ENCODE peak calls at places on chromosomes 1 and 21, in ten cellular contexts. One of them, this sample, is unnamed.

GRCh38 chr1:41368801-41369200 is 7.6 kb downstream of the FOXO6 start:
- DNase-seq in hepatic stellate cell: no peak
- DNase-seq in SHP77 treated with DMSO at 0.1 percent for 48 hours: no peak
- DNase-seq in HFF-Myc: no peak
- DNase-seq in AG10803: no peak
- DNase-seq in heart right ventricle: no peak
- DNase-seq in central memory CD4-positive, alpha-beta T cell: no peak
- DNase-seq in LoVo: no peak
- DNase-seq in EL: no peak
- DNase-seq in KBM-7: no peak
- DNase-seq in this sample: no peak

GRCh38 chr1:234716907-234717375 is 107.0 kb upstream of the IRF2BP2 start:
- DNase-seq in hepatic stellate cell: no peak
- DNase-seq in SHP77 treated with DMSO at 0.1 percent for 48 hours: peak
- DNase-seq in HFF-Myc: no peak
- DNase-seq in AG10803: peak
- DNase-seq in heart right ventricle: no peak
- DNase-seq in central memory CD4-positive, alpha-beta T cell: no peak
- DNase-seq in LoVo: no peak
- DNase-seq in EL: no peak
- DNase-seq in KBM-7: no peak
- DNase-seq in this sample: no peak

GRCh38 chr1:219120625-219121544 is 52.8 kb upstream of the LYPLAL1 start:
- DNase-seq in hepatic stellate cell: peak
- DNase-seq in SHP77 treated with DMSO at 0.1 percent for 48 hours: no peak
- DNase-seq in HFF-Myc: peak
- DNase-seq in AG10803: peak
- DNase-seq in heart right ventricle: no peak
- DNase-seq in central memory CD4-positive, alpha-beta T cell: no peak
- DNase-seq in LoVo: no peak
- DNase-seq in EL: peak
- DNase-seq in KBM-7: no peak
- DNase-seq in this sample: peak

GRCh38 chr1:90534669-90535379 is 182.3 kb downstream of the BARHL2 start:
- DNase-seq in hepatic stellate cell: no peak
- DNase-seq in SHP77 treated with DMSO at 0.1 percent for 48 hours: no peak
- DNase-seq in HFF-Myc: no peak
- DNase-seq in AG10803: no peak
- DNase-seq in heart right ventricle: no peak
- DNase-seq in central memory CD4-positive, alpha-beta T cell: no peak
- DNase-seq in LoVo: no peak
- DNase-seq in EL: no peak
- DNase-seq in KBM-7: no peak
- DNase-seq in this sample: no peak

GRCh38 chr1:156104065-156104810 is 10.3 kb upstream of the LMNA start:
- DNase-seq in hepatic stellate cell: peak
- DNase-seq in SHP77 treated with DMSO at 0.1 percent for 48 hours: peak
- DNase-seq in HFF-Myc: peak
- DNase-seq in AG10803: peak
- DNase-seq in heart right ventricle: peak
- DNase-seq in central memory CD4-positive, alpha-beta T cell: peak
- DNase-seq in LoVo: peak
- DNase-seq in EL: peak
- DNase-seq in KBM-7: peak
- DNase-seq in this sample: no peak

GRCh38 chr1:229019647-229020281 is 251.1 kb upstream of the RAB4A start:
- DNase-seq in hepatic stellate cell: no peak
- DNase-seq in SHP77 treated with DMSO at 0.1 percent for 48 hours: no peak
- DNase-seq in HFF-Myc: no peak
- DNase-seq in AG10803: no peak
- DNase-seq in heart right ventricle: no peak
- DNase-seq in central memory CD4-positive, alpha-beta T cell: no peak
- DNase-seq in LoVo: no peak
- DNase-seq in EL: no peak
- DNase-seq in KBM-7: no peak
- DNase-seq in this sample: no peak

GRCh38 chr1:3213730-3214129 is 144.7 kb downstream of the PRDM16 start:
- DNase-seq in hepatic stellate cell: no peak
- DNase-seq in SHP77 treated with DMSO at 0.1 percent for 48 hours: no peak
- DNase-seq in HFF-Myc: no peak
- DNase-seq in AG10803: no peak
- DNase-seq in heart right ventricle: no peak
- DNase-seq in central memory CD4-positive, alpha-beta T cell: no peak
- DNase-seq in LoVo: no peak
- DNase-seq in EL: no peak
- DNase-seq in KBM-7: no peak
- DNase-seq in this sample: no peak

GRCh38 chr1:162026906-162027305 is 3.2 kb upstream of the OLFML2B start:
- DNase-seq in hepatic stellate cell: no peak
- DNase-seq in SHP77 treated with DMSO at 0.1 percent for 48 hours: no peak
- DNase-seq in HFF-Myc: no peak
- DNase-seq in AG10803: no peak
- DNase-seq in heart right ventricle: no peak
- DNase-seq in central memory CD4-positive, alpha-beta T cell: no peak
- DNase-seq in LoVo: no peak
- DNase-seq in EL: no peak
- DNase-seq in KBM-7: no peak
- DNase-seq in this sample: no peak

GRCh38 chr1:245298781-245299180 is 144.0 kb downstream of the KIF26B start:
- DNase-seq in hepatic stellate cell: no peak
- DNase-seq in SHP77 treated with DMSO at 0.1 percent for 48 hours: no peak
- DNase-seq in HFF-Myc: peak
- DNase-seq in AG10803: peak
- DNase-seq in heart right ventricle: no peak
- DNase-seq in central memory CD4-positive, alpha-beta T cell: no peak
- DNase-seq in LoVo: no peak
- DNase-seq in EL: no peak
- DNase-seq in KBM-7: no peak
- DNase-seq in this sample: no peak

GRCh38 chr1:202806845-202807366 is 1.3 kb downstream of the KDM5B start:
- DNase-seq in hepatic stellate cell: peak
- DNase-seq in SHP77 treated with DMSO at 0.1 percent for 48 hours: no peak
- DNase-seq in HFF-Myc: no peak
- DNase-seq in AG10803: no peak
- DNase-seq in heart right ventricle: peak
- DNase-seq in central memory CD4-positive, alpha-beta T cell: peak
- DNase-seq in LoVo: no peak
- DNase-seq in EL: peak
- DNase-seq in KBM-7: peak
- DNase-seq in this sample: peak

GRCh38 chr1:31569773-31570172 is 6.5 kb upstream of the TINAGL1 start:
- DNase-seq in hepatic stellate cell: no peak
- DNase-seq in SHP77 treated with DMSO at 0.1 percent for 48 hours: no peak
- DNase-seq in HFF-Myc: no peak
- DNase-seq in AG10803: no peak
- DNase-seq in heart right ventricle: no peak
- DNase-seq in central memory CD4-positive, alpha-beta T cell: no peak
- DNase-seq in LoVo: no peak
- DNase-seq in EL: no peak
- DNase-seq in KBM-7: no peak
- DNase-seq in this sample: no peak

GRCh38 chr1:152533327-152533938 is 19.2 kb downstream of the CRCT1 start:
- DNase-seq in hepatic stellate cell: peak
- DNase-seq in SHP77 treated with DMSO at 0.1 percent for 48 hours: peak
- DNase-seq in HFF-Myc: no peak
- DNase-seq in AG10803: peak
- DNase-seq in heart right ventricle: no peak
- DNase-seq in central memory CD4-positive, alpha-beta T cell: no peak
- DNase-seq in LoVo: peak
- DNase-seq in EL: peak
- DNase-seq in KBM-7: peak
- DNase-seq in this sample: peak

GRCh38 chr1:60866884-60867648 is 215.3 kb upstream of the NFIA start:
- DNase-seq in hepatic stellate cell: no peak
- DNase-seq in SHP77 treated with DMSO at 0.1 percent for 48 hours: no peak
- DNase-seq in HFF-Myc: no peak
- DNase-seq in AG10803: peak
- DNase-seq in heart right ventricle: no peak
- DNase-seq in central memory CD4-positive, alpha-beta T cell: no peak
- DNase-seq in LoVo: peak
- DNase-seq in EL: no peak
- DNase-seq in KBM-7: no peak
- DNase-seq in this sample: no peak

GRCh38 chr1:201108614-201109013 is 3.6 kb downstream of the CACNA1S start:
- DNase-seq in hepatic stellate cell: no peak
- DNase-seq in SHP77 treated with DMSO at 0.1 percent for 48 hours: no peak
- DNase-seq in HFF-Myc: no peak
- DNase-seq in AG10803: no peak
- DNase-seq in heart right ventricle: no peak
- DNase-seq in central memory CD4-positive, alpha-beta T cell: no peak
- DNase-seq in LoVo: no peak
- DNase-seq in EL: no peak
- DNase-seq in KBM-7: no peak
- DNase-seq in this sample: no peak

GRCh38 chr1:15295676-15296075 is 48.7 kb downstream of the FHAD1 start:
- DNase-seq in hepatic stellate cell: no peak
- DNase-seq in SHP77 treated with DMSO at 0.1 percent for 48 hours: no peak
- DNase-seq in HFF-Myc: no peak
- DNase-seq in AG10803: no peak
- DNase-seq in heart right ventricle: no peak
- DNase-seq in central memory CD4-positive, alpha-beta T cell: no peak
- DNase-seq in LoVo: no peak
- DNase-seq in EL: peak
- DNase-seq in KBM-7: no peak
- DNase-seq in this sample: no peak

GRCh38 chr1:225817611-225818061 is 7.7 kb downstream of the EPHX1 start:
- DNase-seq in hepatic stellate cell: peak
- DNase-seq in SHP77 treated with DMSO at 0.1 percent for 48 hours: no peak
- DNase-seq in HFF-Myc: peak
- DNase-seq in AG10803: peak
- DNase-seq in heart right ventricle: peak
- DNase-seq in central memory CD4-positive, alpha-beta T cell: no peak
- DNase-seq in LoVo: peak
- DNase-seq in EL: peak
- DNase-seq in KBM-7: peak
- DNase-seq in this sample: no peak

GRCh38 chr1:23400324-23401110 is 24.0 kb downstream of the TCEA3 start:
- DNase-seq in hepatic stellate cell: no peak
- DNase-seq in SHP77 treated with DMSO at 0.1 percent for 48 hours: no peak
- DNase-seq in HFF-Myc: no peak
- DNase-seq in AG10803: peak
- DNase-seq in heart right ventricle: no peak
- DNase-seq in central memory CD4-positive, alpha-beta T cell: no peak
- DNase-seq in LoVo: no peak
- DNase-seq in EL: no peak
- DNase-seq in KBM-7: no peak
- DNase-seq in this sample: no peak

GRCh38 chr1:9275567-9276034 is 17.1 kb upstream of the SPSB1 start:
- DNase-seq in hepatic stellate cell: peak
- DNase-seq in SHP77 treated with DMSO at 0.1 percent for 48 hours: peak
- DNase-seq in HFF-Myc: no peak
- DNase-seq in AG10803: peak
- DNase-seq in heart right ventricle: no peak
- DNase-seq in central memory CD4-positive, alpha-beta T cell: no peak
- DNase-seq in LoVo: peak
- DNase-seq in EL: peak
- DNase-seq in KBM-7: peak
- DNase-seq in this sample: peak

GRCh38 chr1:84436907-84437667 is 38.8 kb downstream of the DNASE2B start:
- DNase-seq in hepatic stellate cell: no peak
- DNase-seq in SHP77 treated with DMSO at 0.1 percent for 48 hours: no peak
- DNase-seq in HFF-Myc: no peak
- DNase-seq in AG10803: no peak
- DNase-seq in heart right ventricle: no peak
- DNase-seq in central memory CD4-positive, alpha-beta T cell: no peak
- DNase-seq in LoVo: no peak
- DNase-seq in EL: no peak
- DNase-seq in KBM-7: peak
- DNase-seq in this sample: peak

GRCh38 chr1:110384581-110385321 is 6.1 kb downstream of the SLC16A4 start:
- DNase-seq in hepatic stellate cell: no peak
- DNase-seq in SHP77 treated with DMSO at 0.1 percent for 48 hours: no peak
- DNase-seq in HFF-Myc: no peak
- DNase-seq in AG10803: no peak
- DNase-seq in heart right ventricle: no peak
- DNase-seq in central memory CD4-positive, alpha-beta T cell: no peak
- DNase-seq in LoVo: no peak
- DNase-seq in EL: no peak
- DNase-seq in KBM-7: no peak
- DNase-seq in this sample: no peak

GRCh38 chr1:40930174-40930573 is 49.3 kb upstream of the CTPS1 start:
- DNase-seq in hepatic stellate cell: no peak
- DNase-seq in SHP77 treated with DMSO at 0.1 percent for 48 hours: no peak
- DNase-seq in HFF-Myc: no peak
- DNase-seq in AG10803: no peak
- DNase-seq in heart right ventricle: no peak
- DNase-seq in central memory CD4-positive, alpha-beta T cell: no peak
- DNase-seq in LoVo: no peak
- DNase-seq in EL: no peak
- DNase-seq in KBM-7: no peak
- DNase-seq in this sample: no peak

GRCh38 chr1:995665-996633 is 3.9 kb downstream of the HES4 start:
- DNase-seq in hepatic stellate cell: no peak
- DNase-seq in SHP77 treated with DMSO at 0.1 percent for 48 hours: no peak
- DNase-seq in HFF-Myc: no peak
- DNase-seq in AG10803: no peak
- DNase-seq in heart right ventricle: no peak
- DNase-seq in central memory CD4-positive, alpha-beta T cell: no peak
- DNase-seq in LoVo: no peak
- DNase-seq in EL: no peak
- DNase-seq in KBM-7: no peak
- DNase-seq in this sample: no peak

GRCh38 chr1:8858112-8858668 is 20.3 kb downstream of the ENO1 start:
- DNase-seq in hepatic stellate cell: peak
- DNase-seq in SHP77 treated with DMSO at 0.1 percent for 48 hours: no peak
- DNase-seq in HFF-Myc: peak
- DNase-seq in AG10803: peak
- DNase-seq in heart right ventricle: no peak
- DNase-seq in central memory CD4-positive, alpha-beta T cell: no peak
- DNase-seq in LoVo: no peak
- DNase-seq in EL: peak
- DNase-seq in KBM-7: peak
- DNase-seq in this sample: no peak

GRCh38 chr1:44590475-44590874 is 83.8 kb downstream of the TMEM53 start:
- DNase-seq in hepatic stellate cell: no peak
- DNase-seq in SHP77 treated with DMSO at 0.1 percent for 48 hours: no peak
- DNase-seq in HFF-Myc: no peak
- DNase-seq in AG10803: no peak
- DNase-seq in heart right ventricle: no peak
- DNase-seq in central memory CD4-positive, alpha-beta T cell: no peak
- DNase-seq in LoVo: no peak
- DNase-seq in EL: no peak
- DNase-seq in KBM-7: no peak
- DNase-seq in this sample: no peak

GRCh38 chr1:244083544-244083943 is 32.5 kb downstream of the ZBTB18 start:
- DNase-seq in hepatic stellate cell: no peak
- DNase-seq in SHP77 treated with DMSO at 0.1 percent for 48 hours: no peak
- DNase-seq in HFF-Myc: no peak
- DNase-seq in AG10803: no peak
- DNase-seq in heart right ventricle: no peak
- DNase-seq in central memory CD4-positive, alpha-beta T cell: no peak
- DNase-seq in LoVo: no peak
- DNase-seq in EL: no peak
- DNase-seq in KBM-7: peak
- DNase-seq in this sample: no peak

GRCh38 chr1:52672946-52673345 is 25.2 kb downstream of the COA7 start:
- DNase-seq in hepatic stellate cell: no peak
- DNase-seq in SHP77 treated with DMSO at 0.1 percent for 48 hours: no peak
- DNase-seq in HFF-Myc: no peak
- DNase-seq in AG10803: peak
- DNase-seq in heart right ventricle: no peak
- DNase-seq in central memory CD4-positive, alpha-beta T cell: no peak
- DNase-seq in LoVo: no peak
- DNase-seq in EL: no peak
- DNase-seq in KBM-7: no peak
- DNase-seq in this sample: no peak

GRCh38 chr1:180994262-180994661 is 28.4 kb downstream of the STX6 start:
- DNase-seq in hepatic stellate cell: no peak
- DNase-seq in SHP77 treated with DMSO at 0.1 percent for 48 hours: no peak
- DNase-seq in HFF-Myc: no peak
- DNase-seq in AG10803: no peak
- DNase-seq in heart right ventricle: no peak
- DNase-seq in central memory CD4-positive, alpha-beta T cell: no peak
- DNase-seq in LoVo: no peak
- DNase-seq in EL: no peak
- DNase-seq in KBM-7: no peak
- DNase-seq in this sample: no peak

GRCh38 chr21:35034203-35034926 is 14.7 kb downstream of the RUNX1 start:
- DNase-seq in hepatic stellate cell: no peak
- DNase-seq in SHP77 treated with DMSO at 0.1 percent for 48 hours: no peak
- DNase-seq in HFF-Myc: no peak
- DNase-seq in AG10803: no peak
- DNase-seq in heart right ventricle: no peak
- DNase-seq in central memory CD4-positive, alpha-beta T cell: no peak
- DNase-seq in LoVo: no peak
- DNase-seq in EL: no peak
- DNase-seq in KBM-7: no peak
- DNase-seq in this sample: no peak

This sample was measured in AML-193.